ENCODE peak calls at places on chromosomes 1 and 21, in nine cellular contexts. One of them, this sample, is unnamed.

GRCh38 chr1:153397924-153398651 is 7.2 kb upstream of the S100A8 start:
- DNase-seq in NT2/D1: no peak
- DNase-seq in left ventricle myocardium inferior: no peak
- DNase-seq in fibroblast of lung: no peak
- DNase-seq in heart left ventricle: no peak
- DNase-seq in tibial artery: peak; percentile 48
- DNase-seq in lower lobe of right lung: no peak
- DNase-seq in CD8-positive, alpha-beta T cell: no peak
- DNase-seq in tibial nerve: no peak
- DNase-seq in this sample: no peak

GRCh38 chr1:228367798-228368791 is 38.5 kb downstream of the TRIM11 start:
- DNase-seq in fibroblast of lung: no peak
- DNase-seq in NT2/D1: peak; percentile 27
- DNase-seq in left ventricle myocardium inferior: no peak
- DNase-seq in lower lobe of right lung: peak; percentile 36
- DNase-seq in heart left ventricle: peak; percentile 40
- DNase-seq in tibial nerve: no peak
- DNase-seq in CD8-positive, alpha-beta T cell: no peak
- DNase-seq in tibial artery: peak; percentile 60
- DNase-seq in this sample: peak; percentile 60

GRCh38 chr1:158951956-158952355 is 20.6 kb downstream of the PYHIN1 start:
- DNase-seq in fibroblast of lung: no peak
- DNase-seq in tibial artery: no peak
- DNase-seq in lower lobe of right lung: no peak
- DNase-seq in CD8-positive, alpha-beta T cell: no peak
- DNase-seq in heart left ventricle: no peak
- DNase-seq in tibial nerve: no peak
- DNase-seq in left ventricle myocardium inferior: no peak
- DNase-seq in NT2/D1: no peak
- DNase-seq in this sample: no peak

GRCh38 chr1:167431261-167431908 is 86.9 kb downstream of the CD247 start:
- DNase-seq in CD8-positive, alpha-beta T cell: no peak
- DNase-seq in lower lobe of right lung: no peak
- DNase-seq in NT2/D1: no peak
- DNase-seq in tibial nerve: no peak
- DNase-seq in heart left ventricle: no peak
- DNase-seq in fibroblast of lung: no peak
- DNase-seq in left ventricle myocardium inferior: no peak
- DNase-seq in tibial artery: no peak
- DNase-seq in this sample: no peak

GRCh38 chr21:25416669-25417068 is 190.6 kb downstream of the MRPL39 start:
- DNase-seq in CD8-positive, alpha-beta T cell: no peak
- DNase-seq in tibial nerve: no peak
- DNase-seq in left ventricle myocardium inferior: no peak
- DNase-seq in tibial artery: no peak
- DNase-seq in fibroblast of lung: no peak
- DNase-seq in heart left ventricle: no peak
- DNase-seq in lower lobe of right lung: no peak
- DNase-seq in NT2/D1: no peak
- DNase-seq in this sample: no peak

GRCh38 chr1:235275836-235276235 is 52.1 kb downstream of the ARID4B start:
- DNase-seq in NT2/D1: no peak
- DNase-seq in tibial artery: no peak
- DNase-seq in left ventricle myocardium inferior: no peak
- DNase-seq in CD8-positive, alpha-beta T cell: no peak
- DNase-seq in heart left ventricle: no peak
- DNase-seq in fibroblast of lung: no peak
- DNase-seq in lower lobe of right lung: no peak
- DNase-seq in tibial nerve: no peak
- DNase-seq in this sample: no peak

GRCh38 chr1:54791880-54792522 is 9.1 kb downstream of the TTC22 start:
- DNase-seq in tibial nerve: no peak
- DNase-seq in fibroblast of lung: peak; percentile 49
- DNase-seq in CD8-positive, alpha-beta T cell: peak; percentile 24
- DNase-seq in NT2/D1: peak; percentile 72
- DNase-seq in lower lobe of right lung: no peak
- DNase-seq in left ventricle myocardium inferior: no peak
- DNase-seq in heart left ventricle: no peak
- DNase-seq in tibial artery: no peak
- DNase-seq in this sample: no peak

GRCh38 chr1:161382214-161383019 is 14.7 kb upstream of the CFAP126 start:
- DNase-seq in lower lobe of right lung: no peak
- DNase-seq in CD8-positive, alpha-beta T cell: no peak
- DNase-seq in tibial artery: no peak
- DNase-seq in left ventricle myocardium inferior: no peak
- DNase-seq in heart left ventricle: no peak
- DNase-seq in NT2/D1: peak; percentile 39
- DNase-seq in tibial nerve: peak; percentile 36
- DNase-seq in fibroblast of lung: peak; percentile 77
- DNase-seq in this sample: no peak

GRCh38 chr1:44783697-44784093 is 4.3 kb downstream of the BEST4 start:
- DNase-seq in NT2/D1: no peak
- DNase-seq in lower lobe of right lung: no peak
- DNase-seq in left ventricle myocardium inferior: no peak
- DNase-seq in tibial nerve: no peak
- DNase-seq in tibial artery: no peak
- DNase-seq in fibroblast of lung: no peak
- DNase-seq in CD8-positive, alpha-beta T cell: no peak
- DNase-seq in heart left ventricle: no peak
- DNase-seq in this sample: no peak

GRCh38 chr1:25912076-25912831 is 6.0 kb upstream of the STMN1 start:
- DNase-seq in lower lobe of right lung: no peak
- DNase-seq in tibial nerve: no peak
- DNase-seq in tibial artery: no peak
- DNase-seq in heart left ventricle: no peak
- DNase-seq in CD8-positive, alpha-beta T cell: no peak
- DNase-seq in left ventricle myocardium inferior: no peak
- DNase-seq in NT2/D1: no peak
- DNase-seq in fibroblast of lung: peak; percentile 64
- DNase-seq in this sample: no peak

GRCh38 chr1:115189814-115190541 is 100.7 kb upstream of the TSPAN2 start:
- DNase-seq in left ventricle myocardium inferior: no peak
- DNase-seq in lower lobe of right lung: no peak
- DNase-seq in tibial nerve: no peak
- DNase-seq in NT2/D1: no peak
- DNase-seq in fibroblast of lung: peak; percentile 49
- DNase-seq in tibial artery: no peak
- DNase-seq in CD8-positive, alpha-beta T cell: no peak
- DNase-seq in heart left ventricle: no peak
- DNase-seq in this sample: no peak

GRCh38 chr1:25922064-25922632 is 15.9 kb upstream of the STMN1 start:
- DNase-seq in CD8-positive, alpha-beta T cell: no peak
- DNase-seq in tibial nerve: no peak
- DNase-seq in left ventricle myocardium inferior: no peak
- DNase-seq in lower lobe of right lung: no peak
- DNase-seq in fibroblast of lung: no peak
- DNase-seq in tibial artery: no peak
- DNase-seq in NT2/D1: no peak
- DNase-seq in heart left ventricle: no peak
- DNase-seq in this sample: no peak

GRCh38 chr1:230120949-230121381 is 53.9 kb downstream of the GALNT2 start:
- DNase-seq in NT2/D1: no peak
- DNase-seq in tibial artery: no peak
- DNase-seq in tibial nerve: peak; percentile 49
- DNase-seq in fibroblast of lung: peak; percentile 47
- DNase-seq in lower lobe of right lung: no peak
- DNase-seq in left ventricle myocardium inferior: no peak
- DNase-seq in CD8-positive, alpha-beta T cell: no peak
- DNase-seq in heart left ventricle: no peak
- DNase-seq in this sample: no peak

GRCh38 chr1:9720785-9721605 is 69.5 kb downstream of the PIK3CD start:
- DNase-seq in tibial artery: no peak
- DNase-seq in lower lobe of right lung: no peak
- DNase-seq in fibroblast of lung: no peak
- DNase-seq in heart left ventricle: no peak
- DNase-seq in left ventricle myocardium inferior: no peak
- DNase-seq in NT2/D1: no peak
- DNase-seq in CD8-positive, alpha-beta T cell: no peak
- DNase-seq in tibial nerve: no peak
- DNase-seq in this sample: no peak

GRCh38 chr1:37038079-37038702 is 3.9 kb upstream of the GRIK3 start:
- DNase-seq in CD8-positive, alpha-beta T cell: no peak
- DNase-seq in tibial artery: no peak
- DNase-seq in fibroblast of lung: no peak
- DNase-seq in heart left ventricle: no peak
- DNase-seq in left ventricle myocardium inferior: no peak
- DNase-seq in lower lobe of right lung: no peak
- DNase-seq in tibial nerve: no peak
- DNase-seq in NT2/D1: no peak
- DNase-seq in this sample: no peak

GRCh38 chr21:29309703-29310102 is 11.0 kb downstream of the BACH1 start:
- DNase-seq in lower lobe of right lung: no peak
- DNase-seq in left ventricle myocardium inferior: no peak
- DNase-seq in tibial nerve: no peak
- DNase-seq in tibial artery: no peak
- DNase-seq in fibroblast of lung: no peak
- DNase-seq in NT2/D1: no peak
- DNase-seq in CD8-positive, alpha-beta T cell: no peak
- DNase-seq in heart left ventricle: no peak
- DNase-seq in this sample: no peak

DNA sequence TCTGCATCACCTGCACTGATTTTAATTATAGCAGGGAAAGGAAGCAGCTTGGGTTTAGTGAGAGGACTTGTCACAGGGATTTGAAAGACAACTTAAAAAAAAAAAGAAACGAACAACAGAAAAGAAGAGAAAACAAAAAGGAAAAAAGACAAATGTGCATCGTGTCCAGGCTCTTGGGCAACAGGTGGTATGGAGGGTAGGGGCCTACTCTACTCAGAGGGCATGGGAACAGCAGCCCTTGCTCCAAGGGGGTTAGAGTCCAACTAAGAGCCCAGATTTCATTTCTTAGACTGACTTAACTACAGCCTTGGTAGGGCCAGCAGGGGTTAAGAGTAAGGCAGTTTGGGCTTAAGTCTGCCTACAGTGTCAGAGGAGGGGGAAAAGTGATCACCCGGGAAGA is 15.3 kb upstream of the EXOSC10 start:
- DNase-seq in CD8-positive, alpha-beta T cell: no peak
- DNase-seq in tibial nerve: no peak
- DNase-seq in fibroblast of lung: no peak
- DNase-seq in NT2/D1: no peak
- DNase-seq in tibial artery: no peak
- DNase-seq in lower lobe of right lung: no peak
- DNase-seq in heart left ventricle: no peak
- DNase-seq in left ventricle myocardium inferior: no peak
- DNase-seq in this sample: no peak
- H3K4me3 ChIP-seq in CD8-positive, alpha-beta T cell: no peak overlapping the region
- H3K4me3 ChIP-seq in tibial nerve: no peak overlapping the region
- H3K4me3 ChIP-seq in fibroblast of lung: no peak overlapping the region
- H3K4me3 ChIP-seq in NT2/D1: no peak overlapping the region
- H3K4me3 ChIP-seq in tibial artery: no peak overlapping the region
- H3K4me3 ChIP-seq in lower lobe of right lung: no peak overlapping the region
- H3K4me3 ChIP-seq in heart left ventricle: no peak overlapping the region
- H3K4me3 ChIP-seq in left ventricle myocardium inferior: no peak overlapping the region
- H3K4me3 ChIP-seq in this sample: no peak overlapping the region

DNA sequence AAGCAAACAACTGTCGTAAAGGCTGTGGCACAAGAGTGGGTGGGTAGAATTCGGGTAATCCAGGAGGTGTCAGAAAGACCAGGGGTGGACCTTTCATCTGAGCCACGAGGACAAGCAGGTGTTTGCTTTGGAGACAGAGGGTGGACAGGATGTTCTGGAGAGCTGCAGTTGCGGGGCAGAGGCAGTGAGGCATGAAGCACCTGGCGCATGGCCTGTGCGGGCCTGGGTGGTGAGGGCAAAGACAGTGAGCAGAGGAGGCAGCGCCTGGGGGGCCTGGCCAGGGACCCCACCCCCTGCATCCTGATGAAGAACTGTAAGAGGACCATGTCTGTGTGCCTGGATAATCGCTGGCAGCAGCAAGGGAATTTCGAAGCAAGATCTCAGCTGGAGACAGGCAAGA is 24.9 kb downstream of the KIF26B start:
- DNase-seq in lower lobe of right lung: no peak
- DNase-seq in tibial artery: no peak
- DNase-seq in heart left ventricle: no peak
- DNase-seq in fibroblast of lung: no peak
- DNase-seq in tibial nerve: no peak
- DNase-seq in NT2/D1: no peak
- DNase-seq in left ventricle myocardium inferior: no peak
- DNase-seq in CD8-positive, alpha-beta T cell: no peak
- DNase-seq in this sample: no peak
- H3K36me3 ChIP-seq in lower lobe of right lung: no peaks in the 10 kb centered on the region
- H3K36me3 ChIP-seq in tibial artery: no peaks in the 10 kb centered on the region
- H3K36me3 ChIP-seq in heart left ventricle: no peaks in the 10 kb centered on the region
- H3K36me3 ChIP-seq in fibroblast of lung: no peaks in the 10 kb centered on the region
- H3K36me3 ChIP-seq in tibial nerve: no peaks in the 10 kb centered on the region
- H3K36me3 ChIP-seq in NT2/D1: no peaks in the 10 kb centered on the region
- H3K36me3 ChIP-seq in left ventricle myocardium inferior: no peaks in the 10 kb centered on the region
- H3K36me3 ChIP-seq in CD8-positive, alpha-beta T cell: no peaks in the 10 kb centered on the region
- H3K36me3 ChIP-seq in this sample: no peaks in the 10 kb centered on the region

DNA sequence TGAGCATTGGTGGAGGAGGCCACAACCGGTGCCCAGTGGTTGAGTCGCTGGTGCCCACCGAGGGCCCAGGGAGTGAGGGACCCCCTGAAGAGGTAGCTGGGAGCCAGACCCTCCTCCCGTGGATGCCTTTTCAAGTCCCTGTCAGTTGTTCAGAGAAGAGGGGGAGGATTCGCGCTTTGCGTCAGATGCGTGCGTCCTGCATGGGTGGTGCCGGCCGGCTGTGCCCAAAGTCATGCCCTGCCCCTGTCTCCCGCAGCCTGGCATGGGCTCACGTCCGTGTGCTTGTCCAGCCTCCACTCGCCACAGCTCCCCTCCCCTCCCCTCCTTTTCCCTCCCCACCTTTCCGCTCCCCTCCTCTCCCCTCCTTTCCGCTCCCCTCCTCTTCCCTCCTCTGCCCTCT is 45.2 kb downstream of the PRKCZ start:
- DNase-seq in lower lobe of right lung: no peak
- DNase-seq in CD8-positive, alpha-beta T cell: no peak
- DNase-seq in left ventricle myocardium inferior: no peak
- DNase-seq in NT2/D1: no peak
- DNase-seq in fibroblast of lung: no peak
- DNase-seq in tibial artery: no peak
- DNase-seq in tibial nerve: no peak
- DNase-seq in heart left ventricle: no peak
- DNase-seq in this sample: no peak
- H3K4me1 ChIP-seq in lower lobe of right lung: no peaks in the 10 kb centered on the region
- H3K4me1 ChIP-seq in CD8-positive, alpha-beta T cell: no peaks in the 10 kb centered on the region
- H3K4me1 ChIP-seq in left ventricle myocardium inferior: peaks cover 6% of the 10 kb centered on the region
- H3K4me1 ChIP-seq in NT2/D1: peaks cover 4% of the 10 kb centered on the region
- H3K4me1 ChIP-seq in fibroblast of lung: no peaks in the 10 kb centered on the region
- H3K4me1 ChIP-seq in tibial artery: no peaks in the 10 kb centered on the region
- H3K4me1 ChIP-seq in tibial nerve: no peaks in the 10 kb centered on the region
- H3K4me1 ChIP-seq in heart left ventricle: no peaks in the 10 kb centered on the region
- H3K4me1 ChIP-seq in this sample: no peaks in the 10 kb centered on the region

DNA sequence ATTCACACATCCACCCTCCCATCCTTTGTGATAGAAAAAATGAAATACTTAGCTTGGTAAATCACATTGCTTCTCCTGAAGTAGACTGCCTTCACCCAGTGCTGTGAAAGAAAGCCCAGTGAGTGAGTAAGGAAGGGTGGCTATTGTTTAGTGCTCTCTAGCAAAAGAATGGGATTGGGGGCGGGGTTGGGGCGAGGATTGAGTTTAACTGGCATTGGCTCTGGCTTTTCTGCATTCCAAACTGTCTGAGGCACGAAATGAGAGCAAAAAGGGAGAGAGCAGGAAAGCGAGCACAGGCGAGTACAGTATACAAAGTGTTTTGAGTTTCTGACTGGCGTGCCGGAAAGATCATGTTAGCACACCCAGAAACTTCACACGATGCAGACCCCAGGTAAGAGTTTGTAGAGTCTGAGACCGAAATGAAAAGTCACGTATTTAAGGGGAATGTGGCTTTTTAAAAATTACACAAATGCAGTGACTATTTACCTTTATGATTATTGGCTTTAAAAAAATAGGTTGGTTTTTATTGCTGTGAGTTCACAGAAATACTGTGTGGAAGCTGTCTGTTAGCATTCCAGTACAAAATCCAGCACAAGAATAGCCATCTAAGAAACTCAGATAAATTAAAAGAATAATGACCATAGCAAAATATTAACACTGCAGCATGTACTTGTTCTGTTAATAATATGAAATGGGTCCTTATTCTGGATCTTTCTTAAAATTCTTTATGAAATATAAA is 155.4 kb downstream of the CLEC20A start:
- DNase-seq in fibroblast of lung: peak; percentile 69
- DNase-seq in tibial nerve: peak; percentile 13
- DNase-seq in left ventricle myocardium inferior: peak; percentile 42
- DNase-seq in CD8-positive, alpha-beta T cell: no peak
- DNase-seq in heart left ventricle: peak; percentile 65
- DNase-seq in NT2/D1: peak; percentile 96
- DNase-seq in lower lobe of right lung: peak; percentile 75
- DNase-seq in tibial artery: peak; percentile 63
- DNase-seq in this sample: peak; percentile 74
- H3K4me3 ChIP-seq in fibroblast of lung: peak overlapping the region; percentile 50
- H3K4me3 ChIP-seq in tibial nerve: peak overlapping the region; percentile 5
- H3K4me3 ChIP-seq in left ventricle myocardium inferior: peak overlapping the region; percentile 58
- H3K4me3 ChIP-seq in CD8-positive, alpha-beta T cell: no peak overlapping the region
- H3K4me3 ChIP-seq in heart left ventricle: peak overlapping the region; percentile 30
- H3K4me3 ChIP-seq in NT2/D1: peak overlapping the region; percentile 36
- H3K4me3 ChIP-seq in lower lobe of right lung: peak overlapping the region; percentile 10
- H3K4me3 ChIP-seq in tibial artery: no peak overlapping the region
- H3K4me3 ChIP-seq in this sample: peak overlapping the region; percentile 28